ENCODE peak calls at places on chromosomes 7 and 10, in seven cellular contexts. One of them, this sample, is unnamed.

GRCh38 chr7:22980422-22980821 is 33.5 kb downstream of the HYCC1 start:
- DNase-seq in H7: no peak
- DNase-seq in A172: peak
- DNase-seq in erythroblast: no peak
- DNase-seq in activated T-cell treated with anti-CD3 and anti-CD28 coated beads, Interleukin-2, amount 50 U/mL, for 72 hours: no peak
- DNase-seq in HCT116: no peak
- DNase-seq in endothelial cell of umbilical vein: peak
- DNase-seq in this sample: peak

GRCh38 chr10:25875555-25876165 is 58.4 kb upstream of the MYO3A start:
- DNase-seq in erythroblast: peak
- DNase-seq in H7: peak
- DNase-seq in HCT116: peak
- DNase-seq in endothelial cell of umbilical vein: peak
- DNase-seq in activated T-cell treated with anti-CD3 and anti-CD28 coated beads, Interleukin-2, amount 50 U/mL, for 72 hours: peak
- DNase-seq in A172: peak
- DNase-seq in this sample: peak

GRCh38 chr10:131154306-131155025 is 157.1 kb downstream of the TCERG1L start:
- DNase-seq in H7: no peak
- DNase-seq in activated T-cell treated with anti-CD3 and anti-CD28 coated beads, Interleukin-2, amount 50 U/mL, for 72 hours: no peak
- DNase-seq in endothelial cell of umbilical vein: no peak
- DNase-seq in HCT116: no peak
- DNase-seq in A172: no peak
- DNase-seq in erythroblast: no peak
- DNase-seq in this sample: no peak

GRCh38 chr10:7788640-7789335 is 811 bp downstream of the ATP5F1C start:
- DNase-seq in H7: peak
- DNase-seq in endothelial cell of umbilical vein: peak
- DNase-seq in A172: peak
- DNase-seq in erythroblast: no peak
- DNase-seq in activated T-cell treated with anti-CD3 and anti-CD28 coated beads, Interleukin-2, amount 50 U/mL, for 72 hours: no peak
- DNase-seq in HCT116: no peak
- DNase-seq in this sample: peak

GRCh38 chr10:96073722-96074121 is 30.3 kb downstream of the CCNJ start:
- DNase-seq in HCT116: peak
- DNase-seq in endothelial cell of umbilical vein: peak
- DNase-seq in H7: no peak
- DNase-seq in A172: peak
- DNase-seq in activated T-cell treated with anti-CD3 and anti-CD28 coated beads, Interleukin-2, amount 50 U/mL, for 72 hours: peak
- DNase-seq in erythroblast: no peak
- DNase-seq in this sample: peak

GRCh38 chr7:66099232-66099550 is 15.5 kb upstream of the CRCP start:
- DNase-seq in erythroblast: no peak
- DNase-seq in A172: no peak
- DNase-seq in HCT116: no peak
- DNase-seq in activated T-cell treated with anti-CD3 and anti-CD28 coated beads, Interleukin-2, amount 50 U/mL, for 72 hours: no peak
- DNase-seq in H7: no peak
- DNase-seq in endothelial cell of umbilical vein: no peak
- DNase-seq in this sample: peak

GRCh38 chr7:51899611-51900010 is 583.0 kb upstream of the COBL start:
- DNase-seq in activated T-cell treated with anti-CD3 and anti-CD28 coated beads, Interleukin-2, amount 50 U/mL, for 72 hours: no peak
- DNase-seq in H7: no peak
- DNase-seq in endothelial cell of umbilical vein: no peak
- DNase-seq in HCT116: no peak
- DNase-seq in erythroblast: no peak
- DNase-seq in A172: no peak
- DNase-seq in this sample: no peak

GRCh38 chr10:133391761-133392518 is 2.0 kb upstream of the MTG1 start:
- DNase-seq in activated T-cell treated with anti-CD3 and anti-CD28 coated beads, Interleukin-2, amount 50 U/mL, for 72 hours: peak
- DNase-seq in endothelial cell of umbilical vein: no peak
- DNase-seq in H7: peak
- DNase-seq in erythroblast: no peak
- DNase-seq in A172: no peak
- DNase-seq in HCT116: no peak
- DNase-seq in this sample: no peak

GRCh38 chr10:118458957-118459641 is 117.0 kb upstream of the FAM204A start:
- DNase-seq in A172: no peak
- DNase-seq in endothelial cell of umbilical vein: no peak
- DNase-seq in H7: no peak
- DNase-seq in HCT116: no peak
- DNase-seq in activated T-cell treated with anti-CD3 and anti-CD28 coated beads, Interleukin-2, amount 50 U/mL, for 72 hours: no peak
- DNase-seq in erythroblast: no peak
- DNase-seq in this sample: no peak

GRCh38 chr10:43963793-43964425 is 315.2 kb upstream of the ZNF32 start:
- DNase-seq in endothelial cell of umbilical vein: no peak
- DNase-seq in A172: no peak
- DNase-seq in activated T-cell treated with anti-CD3 and anti-CD28 coated beads, Interleukin-2, amount 50 U/mL, for 72 hours: no peak
- DNase-seq in erythroblast: no peak
- DNase-seq in HCT116: no peak
- DNase-seq in H7: no peak
- DNase-seq in this sample: no peak

This sample was measured in cardiac muscle cell.